ENCODE peak calls at places on chromosome 10, in ten cellular contexts. One of them, this sample, is unnamed.

GRCh38 chr10:18164093-18164492 is 23.9 kb downstream of the CACNB2 start:
- DNase-seq in neural progenitor cell: no peak
- DNase-seq in thoracic aorta: no peak
- DNase-seq in MG63: peak; percentile 52
- DNase-seq in tibial nerve: no peak
- DNase-seq in cardiac muscle cell: no peak
- DNase-seq in WERI-Rb-1: no peak
- DNase-seq in breast epithelium: no peak
- DNase-seq in CD8-positive, alpha-beta memory T cell: no peak
- DNase-seq in NT2/D1: no peak
- DNase-seq in this sample: no peak

GRCh38 chr10:78649429-78649828 is 419.3 kb upstream of the ZMIZ1 start:
- DNase-seq in neural progenitor cell: no peak
- DNase-seq in thoracic aorta: no peak
- DNase-seq in MG63: no peak
- DNase-seq in tibial nerve: no peak
- DNase-seq in cardiac muscle cell: no peak
- DNase-seq in WERI-Rb-1: no peak
- DNase-seq in breast epithelium: no peak
- DNase-seq in CD8-positive, alpha-beta memory T cell: no peak
- DNase-seq in NT2/D1: no peak
- DNase-seq in this sample: no peak

GRCh38 chr10:100158044-100158805 is 27.6 kb downstream of the ERLIN1 start:
- DNase-seq in neural progenitor cell: no peak
- DNase-seq in thoracic aorta: no peak
- DNase-seq in MG63: no peak
- DNase-seq in tibial nerve: no peak
- DNase-seq in cardiac muscle cell: no peak
- DNase-seq in WERI-Rb-1: no peak
- DNase-seq in breast epithelium: no peak
- DNase-seq in CD8-positive, alpha-beta memory T cell: no peak
- DNase-seq in NT2/D1: no peak
- DNase-seq in this sample: no peak

GRCh38 chr10:78134919-78135318 is 101.3 kb downstream of the RPS24 start:
- DNase-seq in neural progenitor cell: no peak
- DNase-seq in thoracic aorta: no peak
- DNase-seq in MG63: no peak
- DNase-seq in tibial nerve: no peak
- DNase-seq in cardiac muscle cell: no peak
- DNase-seq in WERI-Rb-1: no peak
- DNase-seq in breast epithelium: no peak
- DNase-seq in CD8-positive, alpha-beta memory T cell: no peak
- DNase-seq in NT2/D1: no peak
- DNase-seq in this sample: peak; percentile 22

GRCh38 chr10:108787932-108788331 is 1135.4 kb downstream of the XPNPEP1 start:
- DNase-seq in neural progenitor cell: no peak
- DNase-seq in thoracic aorta: no peak
- DNase-seq in MG63: no peak
- DNase-seq in tibial nerve: no peak
- DNase-seq in cardiac muscle cell: no peak
- DNase-seq in WERI-Rb-1: no peak
- DNase-seq in breast epithelium: no peak
- DNase-seq in CD8-positive, alpha-beta memory T cell: no peak
- DNase-seq in NT2/D1: no peak
- DNase-seq in this sample: no peak

GRCh38 chr10:35386594-35387174 is 50.4 kb downstream of the CCNY start:
- DNase-seq in neural progenitor cell: peak; percentile 57
- DNase-seq in thoracic aorta: no peak
- DNase-seq in MG63: no peak
- DNase-seq in tibial nerve: no peak
- DNase-seq in cardiac muscle cell: peak; percentile 65
- DNase-seq in WERI-Rb-1: no peak
- DNase-seq in breast epithelium: no peak
- DNase-seq in CD8-positive, alpha-beta memory T cell: no peak
- DNase-seq in NT2/D1: no peak
- DNase-seq in this sample: no peak

GRCh38 chr10:51367120-51367519 is 292.8 kb downstream of the PRKG1 start:
- DNase-seq in neural progenitor cell: no peak
- DNase-seq in thoracic aorta: no peak
- DNase-seq in MG63: no peak
- DNase-seq in tibial nerve: no peak
- DNase-seq in cardiac muscle cell: no peak
- DNase-seq in WERI-Rb-1: no peak
- DNase-seq in breast epithelium: no peak
- DNase-seq in CD8-positive, alpha-beta memory T cell: no peak
- DNase-seq in NT2/D1: no peak
- DNase-seq in this sample: no peak

GRCh38 chr10:115861455-115861854 is 411.6 kb downstream of the GFRA1 start:
- DNase-seq in neural progenitor cell: no peak
- DNase-seq in thoracic aorta: no peak
- DNase-seq in MG63: no peak
- DNase-seq in tibial nerve: no peak
- DNase-seq in cardiac muscle cell: no peak
- DNase-seq in WERI-Rb-1: no peak
- DNase-seq in breast epithelium: no peak
- DNase-seq in CD8-positive, alpha-beta memory T cell: no peak
- DNase-seq in NT2/D1: no peak
- DNase-seq in this sample: no peak

GRCh38 chr10:117684673-117685211 is 142.2 kb downstream of the EMX2 start:
- DNase-seq in neural progenitor cell: peak; percentile 33
- DNase-seq in thoracic aorta: no peak
- DNase-seq in MG63: peak; percentile 57
- DNase-seq in tibial nerve: no peak
- DNase-seq in cardiac muscle cell: no peak
- DNase-seq in WERI-Rb-1: no peak
- DNase-seq in breast epithelium: no peak
- DNase-seq in CD8-positive, alpha-beta memory T cell: no peak
- DNase-seq in NT2/D1: no peak
- DNase-seq in this sample: peak; percentile 78

GRCh38 chr10:119420950-119421875 is 121.3 kb downstream of the RGS10 start:
- DNase-seq in neural progenitor cell: no peak
- DNase-seq in thoracic aorta: no peak
- DNase-seq in MG63: peak; percentile 35
- DNase-seq in tibial nerve: no peak
- DNase-seq in cardiac muscle cell: no peak
- DNase-seq in WERI-Rb-1: no peak
- DNase-seq in breast epithelium: no peak
- DNase-seq in CD8-positive, alpha-beta memory T cell: no peak
- DNase-seq in NT2/D1: no peak
- DNase-seq in this sample: no peak

DNA sequence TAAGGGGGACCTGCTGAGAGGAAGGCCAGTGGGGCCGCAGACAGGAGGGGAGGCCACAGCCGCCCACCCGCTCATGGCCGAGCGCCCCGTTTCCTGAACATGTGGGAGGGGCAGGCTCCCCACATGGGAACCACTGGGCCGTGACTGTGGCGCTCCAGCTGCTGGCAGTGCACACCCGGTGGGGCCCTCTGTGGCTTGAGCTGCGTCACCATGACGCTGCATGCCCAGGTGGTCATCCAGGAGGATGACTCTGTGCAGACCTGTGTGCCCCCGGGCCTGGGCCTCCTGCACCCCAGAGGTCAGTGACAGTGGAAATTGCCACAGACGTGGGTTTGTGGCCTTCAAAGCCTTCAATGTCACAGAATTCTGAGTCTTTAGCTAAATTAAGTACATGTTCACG is 85.1 kb downstream of the MGMT start:
- DNase-seq in neural progenitor cell: no peak
- DNase-seq in thoracic aorta: no peak
- DNase-seq in MG63: no peak
- DNase-seq in tibial nerve: no peak
- DNase-seq in cardiac muscle cell: no peak
- DNase-seq in WERI-Rb-1: no peak
- DNase-seq in breast epithelium: no peak
- DNase-seq in CD8-positive, alpha-beta memory T cell: no peak
- DNase-seq in NT2/D1: no peak
- DNase-seq in this sample: no peak
- H3K36me3 ChIP-seq in neural progenitor cell: no peaks in the 10 kb centered on the region
- H3K36me3 ChIP-seq in thoracic aorta: peaks cover 3% of the 10 kb centered on the region
- H3K36me3 ChIP-seq in MG63: no peaks in the 10 kb centered on the region
- H3K36me3 ChIP-seq in tibial nerve: peaks cover 41% of the 10 kb centered on the region
- H3K36me3 ChIP-seq in cardiac muscle cell: no peaks in the 10 kb centered on the region
- H3K36me3 ChIP-seq in WERI-Rb-1: no peaks in the 10 kb centered on the region
- H3K36me3 ChIP-seq in breast epithelium: no peaks in the 10 kb centered on the region
- H3K36me3 ChIP-seq in CD8-positive, alpha-beta memory T cell: no peaks in the 10 kb centered on the region
- H3K36me3 ChIP-seq in NT2/D1: no peaks in the 10 kb centered on the region
- H3K36me3 ChIP-seq in this sample: no peaks in the 10 kb centered on the region

GRCh38 chr10:3122486-3123205 is 49.9 kb downstream of the PITRM1 start:
- DNase-seq in neural progenitor cell: no peak
- DNase-seq in thoracic aorta: no peak
- DNase-seq in MG63: no peak
- DNase-seq in tibial nerve: no peak
- DNase-seq in cardiac muscle cell: no peak
- DNase-seq in WERI-Rb-1: no peak
- DNase-seq in breast epithelium: no peak
- DNase-seq in CD8-positive, alpha-beta memory T cell: no peak
- DNase-seq in NT2/D1: no peak
- DNase-seq in this sample: no peak
- H3K36me3 ChIP-seq in neural progenitor cell: no peaks in the 10 kb centered on the region
- H3K36me3 ChIP-seq in thoracic aorta: peaks cover 8% of the 10 kb centered on the region
- H3K36me3 ChIP-seq in MG63: peaks cover 54% of the 10 kb centered on the region
- H3K36me3 ChIP-seq in tibial nerve: peaks cover 55% of the 10 kb centered on the region
- H3K36me3 ChIP-seq in cardiac muscle cell: peaks cover 58% of the 10 kb centered on the region
- H3K36me3 ChIP-seq in WERI-Rb-1: no peaks in the 10 kb centered on the region
- H3K36me3 ChIP-seq in breast epithelium: no peaks in the 10 kb centered on the region
- H3K36me3 ChIP-seq in CD8-positive, alpha-beta memory T cell: no peaks in the 10 kb centered on the region
- H3K36me3 ChIP-seq in NT2/D1: peaks cover 72% of the 10 kb centered on the region
- H3K36me3 ChIP-seq in this sample: peaks cover 19% of the 10 kb centered on the region

GRCh38 chr10:14552010-14552409 is 221.3 kb upstream of the FRMD4A start:
- DNase-seq in neural progenitor cell: no peak
- DNase-seq in thoracic aorta: no peak
- DNase-seq in MG63: no peak
- DNase-seq in tibial nerve: no peak
- DNase-seq in cardiac muscle cell: no peak
- DNase-seq in WERI-Rb-1: no peak
- DNase-seq in breast epithelium: no peak
- DNase-seq in CD8-positive, alpha-beta memory T cell: no peak
- DNase-seq in NT2/D1: no peak
- DNase-seq in this sample: no peak
- H3K36me3 ChIP-seq in neural progenitor cell: no peaks in the 10 kb centered on the region
- H3K36me3 ChIP-seq in thoracic aorta: no peaks in the 10 kb centered on the region
- H3K36me3 ChIP-seq in MG63: peaks cover 25% of the 10 kb centered on the region
- H3K36me3 ChIP-seq in tibial nerve: no peaks in the 10 kb centered on the region
- H3K36me3 ChIP-seq in cardiac muscle cell: no peaks in the 10 kb centered on the region
- H3K36me3 ChIP-seq in WERI-Rb-1: no peaks in the 10 kb centered on the region
- H3K36me3 ChIP-seq in breast epithelium: no peaks in the 10 kb centered on the region
- H3K36me3 ChIP-seq in CD8-positive, alpha-beta memory T cell: peaks cover 5% of the 10 kb centered on the region
- H3K36me3 ChIP-seq in NT2/D1: peaks cover 3% of the 10 kb centered on the region
- H3K36me3 ChIP-seq in this sample: no peaks in the 10 kb centered on the region

DNA sequence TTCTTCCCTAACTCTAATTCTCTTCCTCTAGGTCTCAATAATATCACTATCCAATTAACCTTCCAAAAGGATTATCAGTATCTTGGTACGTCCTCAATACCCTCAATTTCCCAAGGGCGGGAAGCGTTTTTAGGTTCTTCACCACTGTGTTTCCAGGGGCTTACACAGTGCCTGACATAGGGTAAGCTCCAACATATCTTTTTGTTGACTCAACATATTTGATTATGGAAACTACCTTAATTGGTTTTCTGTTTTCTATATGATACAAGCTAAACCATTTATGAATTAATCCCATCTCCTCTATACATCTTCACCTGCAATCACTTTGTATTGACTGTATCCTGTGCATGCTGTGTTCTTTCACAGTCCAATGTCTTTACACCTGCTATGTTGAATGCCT is 987.3 kb downstream of the GRID1 start:
- DNase-seq in neural progenitor cell: no peak
- DNase-seq in thoracic aorta: no peak
- DNase-seq in MG63: no peak
- DNase-seq in tibial nerve: no peak
- DNase-seq in cardiac muscle cell: no peak
- DNase-seq in WERI-Rb-1: no peak
- DNase-seq in breast epithelium: no peak
- DNase-seq in CD8-positive, alpha-beta memory T cell: no peak
- DNase-seq in NT2/D1: no peak
- DNase-seq in this sample: no peak
- H3K36me3 ChIP-seq in neural progenitor cell: no peaks in the 10 kb centered on the region
- H3K36me3 ChIP-seq in thoracic aorta: no peaks in the 10 kb centered on the region
- H3K36me3 ChIP-seq in MG63: no peaks in the 10 kb centered on the region
- H3K36me3 ChIP-seq in tibial nerve: no peaks in the 10 kb centered on the region
- H3K36me3 ChIP-seq in cardiac muscle cell: no peaks in the 10 kb centered on the region
- H3K36me3 ChIP-seq in WERI-Rb-1: no peaks in the 10 kb centered on the region
- H3K36me3 ChIP-seq in breast epithelium: no peaks in the 10 kb centered on the region
- H3K36me3 ChIP-seq in CD8-positive, alpha-beta memory T cell: no peaks in the 10 kb centered on the region
- H3K36me3 ChIP-seq in NT2/D1: no peaks in the 10 kb centered on the region
- H3K36me3 ChIP-seq in this sample: no peaks in the 10 kb centered on the region